ENCODE peak calls at places on chromosomes 2 and 18, in five cellular contexts. G is HepG2, F is H9, H is pancreas, Q is mesendoderm. U is an unnamed sample.

GRCh38 chr18:37742436-37742835 is 176.8 kb upstream of the CELF4 start:
- DNase-seq in G (no peak), F (peak; percentile 39), H (no peak), Q (peak; percentile 63), U (no peak)

GRCh38 chr18:7789853-7790552 is 222.9 kb downstream of the PTPRM start:
- DNase-seq in G (peak; percentile 31), F (peak; percentile 65), H (no peak), Q (peak; percentile 92), U (no peak)

GRCh38 chr2:213251618-213252017 is 32.6 kb upstream of the SPAG16 start:
- DNase-seq in G (peak; percentile 72), F (no peak), H (no peak), Q (peak; percentile 84), U (no peak)

GRCh38 chr2:172889767-172890430 is 154.3 kb downstream of the RAPGEF4 start:
- DNase-seq in G (no peak), F (no peak), H (no peak), Q (peak; percentile 9), U (no peak)

GRCh38 chr2:217121565-217121964 is 261.7 kb upstream of the TNP1 start:
- DNase-seq in G (no peak), F (no peak), H (no peak), Q (no peak), U (no peak)

GRCh38 chr2:236627846-236628245 is 58.2 kb downstream of the ACKR3 start:
- DNase-seq in G (no peak), F (no peak), H (no peak), Q (no peak), U (no peak)

GRCh38 chr2:84905181-84906107 is at the start of gene TMSB10:
- DNase-seq in G (peak; percentile 73), F (peak; percentile 74), H (peak; percentile 91), Q (peak; percentile 78), U (peak; percentile 96)

GRCh38 chr18:62585274-62586147 is 62.7 kb downstream of the ZCCHC2 start:
- DNase-seq in G (no peak), F (no peak), H (no peak), Q (no peak), U (no peak)

GRCh38 chr2:66428986-66429612 is 5.8 kb upstream of the MEIS1 start:
- DNase-seq in G (peak; percentile 61), F (no peak), H (no peak), Q (peak; percentile 82), U (no peak)

GRCh38 chr2:163205696-163206267 is 367.2 kb upstream of the KCNH7 start:
- DNase-seq in G (no peak), F (no peak), H (no peak), Q (no peak), U (no peak)

GRCh38 chr2:50018938-50019337 is 864.6 kb upstream of the FSHR start:
- DNase-seq in G (no peak), F (no peak), H (no peak), Q (peak; percentile 68), U (no peak)

GRCh38 chr2:240139666-240140393 is 628 bp downstream of the OTOS start:
- DNase-seq in G (no peak), F (no peak), H (no peak), Q (no peak), U (peak; percentile 17)

GRCh38 chr18:13218376-13219011 is at the start of gene LDLRAD4:
- DNase-seq in G (no peak), F (peak; percentile 53), H (peak; percentile 42), Q (peak; percentile 60), U (no peak)

GRCh38 chr2:12718662-12719399 is 2.1 kb downstream of the TRIB2 start:
- DNase-seq in G (no peak), F (peak; percentile 40), H (no peak), Q (peak; percentile 78), U (peak; percentile 76)

GRCh38 chr2:19504400-19505198 is 146.2 kb upstream of the OSR1 start:
- DNase-seq in G (peak; percentile 96), F (no peak), H (no peak), Q (no peak), U (no peak)

GRCh38 chr2:177983183-177983788 is 89.3 kb downstream of the PDE11A start:
- DNase-seq in G (peak; percentile 53), F (peak; percentile 38), H (peak; percentile 34), Q (peak; percentile 69), U (no peak)

GRCh38 chr2:78592547-78592946 is 433.0 kb upstream of the REG3G start:
- DNase-seq in G (no peak), F (peak; percentile 29), H (no peak), Q (peak; percentile 30), U (no peak)

GRCh38 chr18:55486936-55487335 is 101.1 kb downstream of the TCF4 start:
- DNase-seq in G (no peak), F (no peak), H (no peak), Q (no peak), U (no peak)

GRCh38 chr2:114389021-114389420 is 53.4 kb upstream of the DPP10 start:
- DNase-seq in G (no peak), F (no peak), H (no peak), Q (no peak), U (no peak)

GRCh38 chr18:74373428-74373827 is 57.8 kb downstream of the C18orf63 start:
- DNase-seq in G (no peak), F (no peak), H (no peak), Q (no peak), U (no peak)

GRCh38 chr2:220512419-220512818 is 885.0 kb downstream of the SLC4A3 start:
- DNase-seq in G (no peak), F (no peak), H (no peak), Q (peak; percentile 6), U (no peak)
- H3K4me1 ChIP-seq in G (no peaks in the 10 kb centered on the region), F (no peaks in the 10 kb centered on the region), H (no peaks in the 10 kb centered on the region), Q (no peaks in the 10 kb centered on the region), U (no peaks in the 10 kb centered on the region)

DNA sequence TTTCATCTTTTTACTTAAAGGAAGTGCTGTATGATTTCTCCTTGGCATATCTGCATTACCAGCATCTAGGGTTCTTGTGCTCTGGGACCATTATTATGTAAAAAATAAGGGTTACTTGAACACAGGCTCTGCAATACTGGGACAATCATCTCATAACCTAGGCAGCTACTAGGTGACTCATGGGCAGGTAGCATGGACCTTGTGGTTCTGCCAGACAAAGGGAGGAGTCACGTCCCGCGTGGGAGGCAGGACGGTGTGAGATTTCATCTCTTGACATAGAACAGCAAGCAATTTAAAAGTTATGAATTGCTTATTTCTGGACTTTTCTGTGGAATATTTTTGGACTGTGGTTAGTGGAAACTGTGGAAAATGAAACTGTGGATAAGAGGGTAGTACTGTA is 34.1 kb downstream of the ASAP2 start:
- DNase-seq in G (no peak), F (no peak), H (no peak), Q (no peak), U (no peak)
- H3K4me1 ChIP-seq in G (peaks cover 71% of the 10 kb centered on the region), F (peaks cover 2% of the 10 kb centered on the region), H (no peaks in the 10 kb centered on the region), Q (no peaks in the 10 kb centered on the region), U (peaks cover 29% of the 10 kb centered on the region)

GRCh38 chr2:221364672-221365071 is 207.4 kb downstream of the EPHA4 start:
- DNase-seq in G (no peak), F (no peak), H (no peak), Q (no peak), U (no peak)
- H3K4me1 ChIP-seq in G (no peaks in the 10 kb centered on the region), F (peaks cover 7% of the 10 kb centered on the region), H (no peaks in the 10 kb centered on the region), Q (no peaks in the 10 kb centered on the region), U (no peaks in the 10 kb centered on the region)

GRCh38 chr2:101147971-101148370 is 3.2 kb downstream of the TBC1D8 start:
- DNase-seq in G (no peak), F (no peak), H (no peak), Q (no peak), U (no peak)

GRCh38 chr2:101146535-101146934 is 4.6 kb downstream of the TBC1D8 start:
- DNase-seq in G (no peak), F (no peak), H (no peak), Q (no peak), U (no peak)

GRCh38 chr2:101142163-101142562 is 9.0 kb downstream of the TBC1D8 start:
- DNase-seq in G (no peak), F (no peak), H (no peak), Q (no peak), U (no peak)

GRCh38 chr2:101147062-101147461 is 4.1 kb downstream of the TBC1D8 start:
- DNase-seq in G (no peak), F (no peak), H (no peak), Q (no peak), U (no peak)

DNA sequence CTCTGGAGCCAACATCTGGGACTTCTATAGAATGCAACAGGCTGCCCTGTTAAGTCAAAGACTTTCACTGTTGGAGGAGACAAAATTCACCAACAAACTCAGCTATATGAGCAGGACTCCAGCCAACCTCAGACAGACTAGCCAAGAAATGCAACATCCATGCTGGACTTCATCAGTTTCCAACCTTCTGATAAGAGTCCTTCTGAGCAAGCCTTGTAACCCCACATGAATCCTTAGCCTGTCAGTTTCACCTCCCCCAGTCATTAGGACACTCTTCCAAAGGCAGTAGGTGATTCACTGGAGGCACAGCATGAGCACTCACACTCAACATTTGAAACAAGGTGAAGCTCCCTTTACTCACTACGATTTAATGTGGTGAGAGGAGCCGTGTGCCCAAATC is 5.8 kb downstream of the TBC1D8 start:
- DNase-seq in G (no peak), F (no peak), H (no peak), Q (peak; percentile 81), U (no peak)
- H3K4me1 ChIP-seq in G (peaks cover 87% of the 10 kb centered on the region), F (peaks cover 6% of the 10 kb centered on the region), H (peaks cover 22% of the 10 kb centered on the region), Q (peaks cover 18% of the 10 kb centered on the region), U (peaks cover 45% of the 10 kb centered on the region)

DNA sequence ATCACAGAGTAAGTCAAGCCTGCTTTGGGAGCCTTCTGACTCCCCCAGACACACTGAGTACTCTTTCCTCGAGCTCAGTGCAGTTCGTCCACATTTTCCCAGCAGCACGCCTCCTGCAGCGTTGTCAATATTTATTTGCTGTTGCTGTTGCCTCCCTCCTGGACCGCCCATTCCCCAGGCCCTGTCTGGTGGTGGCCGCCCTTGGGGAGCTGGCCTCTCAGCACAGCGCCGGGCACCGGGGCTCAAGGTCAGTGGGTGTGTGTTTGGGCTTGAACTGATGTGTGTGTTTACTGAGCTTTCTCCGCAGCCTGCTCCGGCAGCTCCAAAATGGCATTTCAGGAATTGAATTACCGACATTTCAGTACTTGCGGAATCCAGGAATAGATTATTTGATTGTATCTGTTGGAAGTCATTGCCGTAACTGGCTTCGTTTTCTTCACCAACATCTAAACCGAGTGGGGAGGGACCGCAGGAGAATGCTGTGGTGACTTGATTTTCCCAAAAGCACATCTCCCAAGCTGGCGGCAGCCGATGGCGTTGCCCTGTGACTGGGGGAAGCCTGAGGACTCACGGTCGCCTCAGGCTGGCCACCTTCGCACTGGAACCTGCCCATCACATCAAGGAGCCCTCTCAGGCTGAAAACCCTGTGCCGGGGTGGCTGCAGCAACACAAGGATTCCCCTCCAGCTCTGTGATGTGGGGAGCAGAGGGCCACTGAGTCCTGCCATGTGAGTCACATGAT is 66.0 kb downstream of the HPCAL1 start:
- DNase-seq in G (peak; percentile 94), F (no peak), H (peak; percentile 78), Q (no peak), U (peak; percentile 82)
- H3K4me1 ChIP-seq in G (peaks cover 75% of the 10 kb centered on the region), F (no peaks in the 10 kb centered on the region), H (peaks cover 82% of the 10 kb centered on the region), Q (no peaks in the 10 kb centered on the region), U (peaks cover 37% of the 10 kb centered on the region)

U was measured in left lung.